ENCODE peak calls at places on chromosomes 7 and 10, in four cellular contexts. N is MG63, P is A549, C is heart right ventricle. Z is an unnamed sample. For H3K9me3, the result is how much of the 10 kb centered on the place peaks cover.

GRCh38 chr7:150842018-150842417 is 10.3 kb upstream of the AOC1 start:
- DNase-seq in N (no peak), P (no peak), C (no peak), Z (no peak)

GRCh38 chr10:26970667-26971066 is 109.9 kb upstream of the ABI1 start:
- DNase-seq in N (no peak), P (no peak), C (no peak), Z (no peak)

GRCh38 chr7:47557317-47557985 is 24.5 kb downstream of the TNS3 start:
- DNase-seq in N (peak), P (peak), C (no peak), Z (peak)

GRCh38 chr10:24432478-24433416 is 223.8 kb downstream of the KIAA1217 start:
- DNase-seq in N (no peak), P (no peak), C (no peak), Z (peak)

GRCh38 chr7:45662540-45663166 is 88.5 kb downstream of the ADCY1 start:
- DNase-seq in N (no peak), P (no peak), C (no peak), Z (no peak)

GRCh38 chr10:30433286-30433778 is 652 bp upstream of the MAP3K8 start:
- DNase-seq in N (peak), P (peak), C (peak), Z (peak)

GRCh38 chr7:22853674-22854157 is 31.1 kb upstream of the TOMM7 start:
- DNase-seq in N (no peak), P (peak), C (no peak), Z (no peak)

GRCh38 chr7:18778594-18778993 is 283.0 kb downstream of the HDAC9 start:
- DNase-seq in N (no peak), P (no peak), C (no peak), Z (peak)

GRCh38 chr10:32417906-32418547 is 27.9 kb upstream of the CCDC7 start:
- DNase-seq in N (peak), P (no peak), C (peak), Z (peak)

GRCh38 chr10:14063531-14064317 is 267.0 kb downstream of the FRMD4A start:
- DNase-seq in N (peak), P (no peak), C (no peak), Z (peak)

GRCh38 chr10:16854623-16855022 is 37.4 kb upstream of the RSU1 start:
- DNase-seq in N (peak), P (peak), C (no peak), Z (peak)

GRCh38 chr7:83976302-83976701 is 218.3 kb downstream of the SEMA3A start:
- DNase-seq in N (no peak), P (peak), C (peak), Z (peak)

DNA sequence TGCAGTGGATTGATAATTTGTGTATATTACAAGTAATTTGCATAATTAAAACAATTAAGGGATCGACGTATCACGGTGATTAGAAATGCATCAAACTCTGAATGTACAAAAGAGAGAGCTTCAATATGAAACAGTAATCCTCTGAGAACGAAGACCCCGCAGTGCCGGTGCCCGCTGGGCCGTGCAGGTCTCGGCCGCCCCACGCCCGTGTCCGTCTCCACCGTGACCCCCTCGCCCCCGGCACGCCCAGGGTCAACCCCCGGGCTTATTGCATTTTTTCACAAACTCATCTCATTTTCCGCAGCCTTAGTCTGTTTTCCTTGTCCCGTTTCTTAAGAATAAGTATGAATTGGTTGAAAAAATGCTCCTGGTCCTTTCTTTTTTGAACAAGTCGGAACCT is 218.6 kb downstream of the TCERG1L start:
- DNase-seq in N (no peak), P (no peak), C (no peak), Z (no peak)
- H3K9me3 ChIP-seq in N (under half), P (under half), C (under half), Z (under half)

GRCh38 chr10:131841669-131842139 is 59.1 kb upstream of the PPP2R2D start:
- DNase-seq in N (no peak), P (no peak), C (no peak), Z (no peak)

GRCh38 chr10:131844546-131845084 is 56.2 kb upstream of the PPP2R2D start:
- DNase-seq in N (no peak), P (no peak), C (no peak), Z (no peak)

GRCh38 chr10:131842351-131843088 is 58.3 kb upstream of the PPP2R2D start:
- DNase-seq in N (no peak), P (no peak), C (no peak), Z (no peak)

GRCh38 chr10:131843881-131844284 is 56.9 kb upstream of the PPP2R2D start:
- DNase-seq in N (no peak), P (no peak), C (no peak), Z (no peak)

DNA sequence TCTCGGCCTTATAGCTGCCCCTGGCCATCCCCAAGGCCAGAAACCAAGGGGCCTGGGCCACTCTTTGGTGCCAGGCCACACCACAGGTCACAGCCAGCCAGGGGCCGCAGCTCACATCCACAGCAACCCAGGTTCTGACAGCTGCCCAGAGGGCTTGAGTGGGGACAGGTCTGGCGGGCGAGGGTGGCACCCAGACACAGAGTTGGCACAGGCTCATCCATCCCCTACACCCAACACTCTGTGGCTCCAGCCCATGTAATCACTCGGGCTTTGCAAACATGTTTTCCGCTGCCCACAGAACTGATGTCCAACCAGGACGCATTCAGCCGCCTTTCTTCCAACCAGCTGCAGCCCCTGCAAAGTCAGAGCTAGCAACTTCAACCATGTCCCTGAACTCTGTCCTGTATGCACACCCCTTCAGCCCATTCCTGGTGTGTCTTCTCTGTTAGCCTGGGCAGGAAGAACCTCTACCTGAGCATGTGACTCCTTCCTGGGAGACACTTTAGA is 57.7 kb upstream of the PPP2R2D start:
- DNase-seq in N (no peak), P (no peak), C (no peak), Z (no peak)
- H3K9me3 ChIP-seq in N (under half), P (under half), C (under half), Z (under half)

GRCh38 chr7:54141565-54141964 is 400.6 kb upstream of the VSTM2A start:
- DNase-seq in N (peak), P (no peak), C (no peak), Z (no peak)

DNA sequence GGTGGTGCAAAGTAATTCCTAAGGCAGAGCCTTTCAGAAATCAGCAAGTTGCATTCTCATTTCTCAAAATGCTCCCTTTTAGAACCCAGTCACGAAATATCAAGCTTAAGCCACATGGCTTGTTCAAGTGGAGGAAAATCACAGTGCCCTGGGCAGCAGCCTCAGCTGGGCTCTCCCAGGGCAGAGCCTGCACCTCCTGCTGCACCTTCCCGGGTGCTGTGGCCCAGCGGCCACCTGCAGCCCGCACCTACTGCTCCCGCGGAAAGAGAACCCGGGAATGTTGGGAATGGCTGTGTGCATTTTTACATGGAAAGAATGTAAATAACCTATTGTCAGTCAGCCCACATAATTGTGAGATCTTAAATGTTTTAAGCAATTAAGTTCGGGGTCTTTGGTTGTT is 396.5 kb upstream of the VSTM2A start:
- DNase-seq in N (no peak), P (no peak), C (no peak), Z (no peak)
- H3K9me3 ChIP-seq in N (under half), P (under half), C (under half), Z (under half)

GRCh38 chr10:130495116-130495862 is 359.1 kb downstream of the GLRX3 start:
- DNase-seq in N (no peak), P (no peak), C (no peak), Z (no peak)

GRCh38 chr10:130498042-130498441 is 361.9 kb downstream of the GLRX3 start:
- DNase-seq in N (no peak), P (no peak), C (no peak), Z (no peak)

GRCh38 chr10:130498934-130499333 is 362.7 kb downstream of the GLRX3 start:
- DNase-seq in N (no peak), P (no peak), C (no peak), Z (no peak)

GRCh38 chr10:130495891-130496642 is 359.9 kb downstream of the GLRX3 start:
- DNase-seq in N (no peak), P (no peak), C (no peak), Z (no peak)

DNA sequence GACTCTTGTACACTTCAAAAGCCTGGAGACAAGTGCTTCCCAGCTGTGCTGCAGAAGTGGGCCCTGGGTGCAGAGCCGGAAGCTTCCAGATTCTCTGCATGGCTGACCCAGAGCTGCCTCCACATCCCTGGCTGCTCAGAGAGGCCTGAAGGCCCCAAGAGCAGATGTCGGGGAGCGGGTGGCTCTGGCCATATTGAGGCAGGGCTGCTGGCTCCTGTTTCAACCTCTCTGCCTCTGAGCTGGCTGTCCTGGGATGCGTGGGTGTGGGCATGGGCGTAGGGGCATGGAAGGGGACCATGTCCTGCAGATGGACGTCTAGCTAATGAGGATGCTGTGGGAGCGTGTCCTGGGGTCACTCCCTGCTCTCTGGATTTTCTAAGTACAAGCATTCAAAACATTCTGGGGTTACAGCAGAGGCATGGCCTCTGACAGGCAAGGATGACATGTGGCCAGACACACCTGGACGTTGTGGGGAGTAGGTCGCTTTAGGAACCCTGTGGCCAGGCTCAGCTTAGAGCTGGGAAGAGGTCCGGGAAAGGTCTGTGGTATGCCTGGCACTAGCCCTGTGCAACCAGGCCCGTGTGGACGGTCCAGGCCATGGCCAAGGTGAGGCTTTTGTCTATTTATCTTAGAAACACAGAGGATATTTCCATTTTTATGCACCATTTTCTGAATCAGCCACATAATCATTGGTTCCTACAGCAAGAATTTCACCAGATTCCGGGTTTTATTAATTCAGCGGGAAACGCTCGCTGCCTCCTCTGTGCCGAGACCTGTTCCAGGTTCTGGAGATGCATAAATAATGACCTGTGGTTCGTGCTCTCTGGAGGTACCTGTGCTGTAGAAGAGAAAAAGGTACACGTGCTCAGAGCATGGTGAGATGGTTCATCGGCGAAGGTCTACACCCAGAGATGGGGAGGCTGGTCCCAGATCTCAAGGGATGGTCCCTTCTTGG is 361.1 kb downstream of the GLRX3 start:
- DNase-seq in N (no peak), P (no peak), C (no peak), Z (no peak)
- H3K9me3 ChIP-seq in N (under half), P (under half), C (under half), Z (under half)

GRCh38 chr10:109114578-109114977 is 808.7 kb downstream of the XPNPEP1 start:
- DNase-seq in N (no peak), P (no peak), C (no peak), Z (no peak)
- H3K9me3 ChIP-seq in N (under half), P (under half), C (under half), Z (under half)

Z was measured in fibroblast of lung.